ENCODE peak calls at places on chromosomes 6 and 20, in seven cellular contexts. X is activated T-cell treated with anti-CD3 and anti-CD28 coated beads, Interleukin-2, amount 50 U/mL, for 1 hour; H is AG10803; E is stomach; B is fibroblast of lung; M is germinal center; L is HFFc6. P is an unnamed sample.

GRCh38 chr20:3406481-3407425 is 716 bp downstream of the DNAAF9 start:
- DNase-seq in X (peak), H (peak), E (peak), B (peak), M (peak), L (peak), P (peak)

GRCh38 chr20:19786311-19786710 is 28.3 kb downstream of the RIN2 start:
- DNase-seq in X (no peak), H (peak), E (no peak), B (peak), M (no peak), L (peak), P (peak)

GRCh38 chr6:166541876-166542579 is 44.5 kb downstream of the RAMACL start:
- DNase-seq in X (no peak), H (no peak), E (no peak), B (no peak), M (peak), L (no peak), P (no peak)

GRCh38 chr6:129641344-129641743 is 68.6 kb downstream of the ARHGAP18 start:
- DNase-seq in X (no peak), H (peak), E (no peak), B (peak), M (no peak), L (peak), P (peak)

GRCh38 chr20:35604444-35604750 is 11.2 kb upstream of the SPAG4 start:
- DNase-seq in X (no peak), H (no peak), E (peak), B (no peak), M (peak), L (no peak), P (no peak)

GRCh38 chr6:142822882-142823578 is 121.9 kb downstream of the HIVEP2 start:
- DNase-seq in X (no peak), H (no peak), E (no peak), B (no peak), M (no peak), L (no peak), P (peak)

GRCh38 chr6:134381926-134382325 is 64.0 kb upstream of the SGK1 start:
- DNase-seq in X (no peak), H (no peak), E (peak), B (no peak), M (no peak), L (no peak), P (no peak)

GRCh38 chr20:63696628-63697356 is at the start of gene TNFRSF6B:
- DNase-seq in X (no peak), H (no peak), E (no peak), B (no peak), M (no peak), L (no peak), P (no peak)

GRCh38 chr20:31838646-31839292 is 6.6 kb downstream of the FOXS1 start:
- DNase-seq in X (no peak), H (no peak), E (no peak), B (no peak), M (no peak), L (peak), P (no peak)

GRCh38 chr6:31871068-31871659 is 7.6 kb downstream of the SLC44A4 start:
- DNase-seq in X (no peak), H (peak), E (no peak), B (peak), M (no peak), L (peak), P (no peak)

GRCh38 chr6:74785236-74785635 is 420.6 kb downstream of the COL12A1 start:
- DNase-seq in X (no peak), H (peak), E (no peak), B (no peak), M (no peak), L (no peak), P (peak)

GRCh38 chr6:1024587-1024986 is 287.3 kb upstream of the FOXQ1 start:
- DNase-seq in X (no peak), H (peak), E (no peak), B (peak), M (no peak), L (peak), P (peak)

GRCh38 chr6:119848706-119849105 is 499.1 kb upstream of the MAN1A1 start:
- DNase-seq in X (no peak), H (no peak), E (no peak), B (no peak), M (no peak), L (no peak), P (no peak)

GRCh38 chr6:121726596-121726995 is 291.1 kb downstream of the GJA1 start:
- DNase-seq in X (no peak), H (no peak), E (no peak), B (peak), M (no peak), L (no peak), P (peak)